ENCODE peak calls at places on chromosomes 4 and X, in four cellular contexts. K is HepG2, N is K562, J is GM12878. Q is an unnamed sample.

GRCh38 chr4:6270691-6271121 is 1.1 kb downstream of the WFS1 start:
- DNase-seq in K (no peak), N (no peak), J (no peak), Q (no peak)

GRCh38 chrX:136211766-136212556 is 39.2 kb downstream of the MAP7D3 start:
- DNase-seq in K (no peak), N (no peak), J (no peak), Q (no peak)

GRCh38 chr4:38949416-38950051 is 81.9 kb downstream of the FAM114A1 start:
- DNase-seq in K (no peak), N (no peak), J (no peak), Q (no peak)

GRCh38 chr4:118888666-118889312 is at the start of gene SYNPO2:
- DNase-seq in K (no peak), N (peak), J (no peak), Q (peak)

GRCh38 chrX:105636667-105637066 is 185.7 kb upstream of the NRK start:
- DNase-seq in K (no peak), N (no peak), J (no peak), Q (peak)

GRCh38 chr4:52657630-52658501 is 1.2 kb downstream of the USP46 start:
- DNase-seq in K (no peak), N (no peak), J (no peak), Q (peak)

GRCh38 chrX:134294548-134294947 is 57.6 kb downstream of the CCDC160 start:
- DNase-seq in K (no peak), N (peak), J (no peak), Q (no peak)

GRCh38 chrX:70332600-70332999 is 42.7 kb downstream of the KIF4A start:
- DNase-seq in K (no peak), N (peak), J (no peak), Q (no peak)

GRCh38 chr4:2332201-2332975 is 70.5 kb upstream of the MXD4 start:
- DNase-seq in K (no peak), N (no peak), J (no peak), Q (no peak)

GRCh38 chr4:160505724-160506123 is 1402.8 kb downstream of the RAPGEF2 start:
- DNase-seq in K (no peak), N (no peak), J (no peak), Q (no peak)

GRCh38 chrX:97045470-97045869 is 161.8 kb downstream of the RPA4 start:
- DNase-seq in K (no peak), N (no peak), J (no peak), Q (no peak)

GRCh38 chr4:2333356-2333841 is 71.5 kb upstream of the MXD4 start:
- DNase-seq in K (no peak), N (no peak), J (peak), Q (no peak)

GRCh38 chr4:173288296-173288695 is 45.9 kb downstream of the HMGB2 start:
- DNase-seq in K (peak), N (peak), J (peak), Q (peak)

GRCh38 chr4:185096032-185096653 is 46.9 kb upstream of the SLC25A4 start:
- DNase-seq in K (peak), N (peak), J (no peak), Q (no peak)

GRCh38 chr4:133161570-133161969 is 12.5 kb downstream of the PCDH10 start:
- DNase-seq in K (no peak), N (no peak), J (no peak), Q (no peak)

GRCh38 chrX:31435592-31435991 is 363.8 kb upstream of the FTHL17 start:
- DNase-seq in K (no peak), N (no peak), J (no peak), Q (peak)

GRCh38 chr4:16142598-16143295 is 58.9 kb upstream of the PROM1 start:
- DNase-seq in K (no peak), N (no peak), J (no peak), Q (no peak)

GRCh38 chr4:113979973-113980615 is 647 bp upstream of the ARSJ start:
- DNase-seq in K (no peak), N (no peak), J (no peak), Q (peak)

GRCh38 chr4:55947254-55947882 is 1.4 kb upstream of the CEP135 start:
- DNase-seq in K (no peak), N (peak), J (peak), Q (no peak)
- TF ChIP-seq CREM in K (no peak), N (no peak), J (peak), Q (no peak)

GRCh38 chr4:155542415-155542814 is 124.2 kb upstream of the GUCY1A1 start:
- DNase-seq in K (no peak), N (no peak), J (no peak), Q (no peak)

GRCh38 chr4:155543126-155543765 is 123.4 kb upstream of the GUCY1A1 start:
- DNase-seq in K (no peak), N (no peak), J (no peak), Q (no peak)

GRCh38 chr4:155545456-155545855 is 121.2 kb upstream of the GUCY1A1 start:
- DNase-seq in K (no peak), N (no peak), J (no peak), Q (no peak)

GRCh38 chr4:155546451-155546850 is 120.2 kb upstream of the GUCY1A1 start:
- DNase-seq in K (no peak), N (no peak), J (no peak), Q (no peak)

GRCh38 chr4:155544547-155544946 is 122.1 kb upstream of the GUCY1A1 start:
- DNase-seq in K (no peak), N (no peak), J (no peak), Q (no peak)
- TF ChIP-seq CREM in K (no peak), N (no peak), J (no peak), Q (no peak)

GRCh38 chr4:176153124-176153523 is 42.3 kb downstream of the SPATA4 start:
- DNase-seq in K (no peak), N (no peak), J (no peak), Q (no peak)
- TF ChIP-seq CREM in K (no peak), N (no peak), J (no peak), Q (no peak)

GRCh38 chr4:13522282-13523104 is 21.8 kb downstream of the NKX3-2 start:
- DNase-seq in K (no peak), N (no peak), J (no peak), Q (peak)
- TF ChIP-seq CREM in K (no peak), N (no peak), J (no peak), Q (no peak)

DNA sequence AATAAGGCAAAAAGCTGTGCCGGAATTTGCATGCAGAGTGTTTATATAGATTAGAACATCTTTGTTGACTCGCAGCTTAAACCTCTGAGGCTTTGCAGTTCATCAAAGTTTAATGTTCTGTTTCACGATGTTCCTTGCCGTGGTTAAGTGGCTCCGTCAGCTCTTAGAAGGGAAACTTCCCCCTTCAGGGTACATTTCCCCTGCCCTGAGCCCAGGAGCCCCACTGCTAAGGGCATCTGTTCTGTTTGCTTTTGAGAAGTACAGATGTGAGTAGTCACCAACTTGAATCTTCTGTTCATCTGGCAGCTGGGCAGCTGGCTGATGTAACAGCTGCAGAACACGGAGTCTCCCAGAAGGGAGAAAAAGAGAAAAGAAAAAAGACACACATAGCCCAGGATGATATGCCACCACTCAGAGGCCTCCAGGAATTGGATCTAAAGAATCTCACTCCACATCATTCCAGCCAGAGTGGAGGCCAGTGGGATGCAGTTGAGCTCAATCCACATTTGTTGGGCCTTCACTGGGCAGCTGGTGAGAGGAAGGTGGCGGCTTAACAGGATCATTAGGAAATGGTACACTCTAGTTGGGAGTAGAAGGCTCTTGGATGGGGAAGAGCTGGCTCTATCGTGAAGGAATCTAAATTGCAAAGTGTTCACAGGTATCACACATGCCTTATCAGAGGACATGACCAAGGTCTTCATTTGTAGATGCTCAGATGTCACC is 178.7 kb upstream of the RBPJ start:
- DNase-seq in K (no peak), N (no peak), J (no peak), Q (no peak)
- TF ChIP-seq CREM in K (no peak), N (no peak), J (no peak), Q (no peak)

DNA sequence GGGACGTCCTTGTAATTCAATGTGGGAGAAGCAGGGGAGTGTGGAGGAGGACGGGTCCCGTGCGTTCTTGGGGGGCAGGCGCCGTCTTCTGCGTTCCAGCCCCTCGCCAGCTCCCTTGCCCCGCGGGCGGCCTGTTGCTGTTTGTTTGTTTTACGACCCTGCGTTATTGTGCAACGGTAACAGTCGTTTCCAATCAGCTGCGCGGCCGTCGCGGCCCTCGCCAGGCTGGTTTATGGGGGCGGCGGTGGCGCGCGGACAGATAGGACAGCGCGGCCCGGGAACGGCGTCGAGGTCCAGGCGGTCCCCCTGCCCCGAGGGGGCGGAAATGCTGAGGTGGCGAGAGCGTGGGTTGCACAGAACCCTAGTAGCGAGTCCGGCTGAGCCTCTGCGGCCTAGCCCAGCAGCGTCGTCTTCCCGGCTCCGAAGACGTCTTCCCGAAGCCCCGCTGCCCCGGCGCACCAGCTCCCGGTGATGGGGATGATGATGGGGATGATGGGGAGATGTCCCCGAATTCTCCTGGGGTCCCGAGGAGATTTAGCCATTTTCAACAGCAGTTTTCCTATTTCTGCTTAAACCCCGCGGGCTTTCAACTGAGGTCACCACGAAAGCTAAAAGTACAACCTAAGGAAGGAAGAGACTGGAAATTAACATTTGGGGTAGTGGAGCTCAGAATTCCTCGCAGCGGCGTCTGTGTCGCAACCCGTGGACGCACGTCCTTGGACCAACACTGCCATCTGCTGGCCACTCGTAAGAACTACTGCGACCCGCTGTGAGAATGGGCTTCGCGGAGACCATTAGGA is 4.8 kb downstream of the PDGFRA start:
- DNase-seq in K (peak), N (peak), J (no peak), Q (peak)
- TF ChIP-seq CREM in K (no peak), N (no peak), J (no peak), Q (no peak)

GRCh38 chr4:94691552-94691951 is 66.2 kb upstream of the BMPR1B start:
- DNase-seq in K (no peak), N (no peak), J (no peak), Q (no peak)

GRCh38 chr4:94698187-94698586 is 59.6 kb upstream of the BMPR1B start:
- DNase-seq in K (no peak), N (no peak), J (no peak), Q (no peak)

GRCh38 chr4:94690851-94691254 is 66.9 kb upstream of the BMPR1B start:
- DNase-seq in K (no peak), N (no peak), J (no peak), Q (no peak)

GRCh38 chr4:94695389-94695788 is 62.4 kb upstream of the BMPR1B start:
- DNase-seq in K (no peak), N (no peak), J (no peak), Q (no peak)
- TF ChIP-seq CREM in K (no peak), N (no peak), J (no peak), Q (no peak)